ENCODE peak calls at places on chromosomes 13 and 19, in seven cellular contexts. B, Q, X, V, L, U and J are unnamed samples.

GRCh38 chr19:33040994-33041827 is 23.5 kb downstream of the RHPN2 start:
- DNase-seq in B (no peak), Q (peak), X (peak), V (no peak), L (peak), U (no peak), J (no peak)

GRCh38 chr19:46366620-46367277 is 19.9 kb downstream of the PPP5C start:
- DNase-seq in B (no peak), Q (no peak), X (no peak), V (no peak), L (no peak), U (no peak), J (no peak)

GRCh38 chr13:40221460-40222201 is 444.8 kb downstream of the FOXO1 start:
- DNase-seq in B (no peak), Q (no peak), X (no peak), V (peak), L (no peak), U (no peak), J (peak)

GRCh38 chr19:15251749-15252397 is 19.6 kb upstream of the EPHX3 start:
- DNase-seq in B (peak), Q (peak), X (peak), V (no peak), L (no peak), U (peak), J (peak)

GRCh38 chr13:23741879-23742510 is 147.2 kb downstream of the MIPEP start:
- DNase-seq in B (no peak), Q (no peak), X (peak), V (no peak), L (no peak), U (no peak), J (no peak)

GRCh38 chr19:44908836-44909201 is 3.2 kb downstream of the APOE start:
- DNase-seq in B (no peak), Q (no peak), X (no peak), V (no peak), L (no peak), U (no peak), J (no peak)

GRCh38 chr13:92224052-92224821 is 825.8 kb downstream of the GPC5 start:
- DNase-seq in B (peak), Q (no peak), X (no peak), V (no peak), L (no peak), U (no peak), J (no peak)

GRCh38 chr13:109740121-109740520 is 46.3 kb downstream of the IRS2 start:
- DNase-seq in B (no peak), Q (no peak), X (no peak), V (no peak), L (no peak), U (no peak), J (no peak)

GRCh38 chr13:68439821-68440220 is 1209.7 kb upstream of the PCDH9 start:
- DNase-seq in B (no peak), Q (no peak), X (peak), V (no peak), L (no peak), U (no peak), J (no peak)

GRCh38 chr13:101917475-101917810 is 465.0 kb downstream of the ITGBL1 start:
- DNase-seq in B (no peak), Q (no peak), X (no peak), V (no peak), L (no peak), U (no peak), J (no peak)

GRCh38 chr13:21240586-21240985 is 64.1 kb downstream of the MRPL57 start:
- DNase-seq in B (no peak), Q (no peak), X (no peak), V (no peak), L (no peak), U (no peak), J (no peak)

GRCh38 chr13:99657848-99658265 is 156.6 kb downstream of the TM9SF2 start:
- DNase-seq in B (no peak), Q (peak), X (no peak), V (peak), L (peak), U (peak), J (no peak)

GRCh38 chr13:102255409-102255808 is 146.4 kb downstream of the FGF14 start:
- DNase-seq in B (no peak), Q (no peak), X (no peak), V (no peak), L (no peak), U (no peak), J (no peak)

GRCh38 chr13:104315606-104316005 is 1249.4 kb upstream of the SLC10A2 start:
- DNase-seq in B (peak), Q (no peak), X (peak), V (no peak), L (no peak), U (no peak), J (no peak)

GRCh38 chr19:43634516-43634876 is 5.2 kb downstream of the CADM4 start:
- DNase-seq in B (no peak), Q (no peak), X (no peak), V (no peak), L (no peak), U (no peak), J (no peak)

GRCh38 chr13:49635599-49636433 is 7.5 kb downstream of the ARL11 start:
- DNase-seq in B (peak), Q (no peak), X (no peak), V (peak), L (no peak), U (no peak), J (no peak)

GRCh38 chr13:110838867-110839538 is 75.9 kb downstream of the ANKRD10 start:
- DNase-seq in B (no peak), Q (no peak), X (no peak), V (no peak), L (no peak), U (no peak), J (no peak)

GRCh38 chr19:9952276-9952675 is 16.0 kb upstream of the OLFM2 start:
- DNase-seq in B (no peak), Q (no peak), X (no peak), V (no peak), L (no peak), U (no peak), J (no peak)

GRCh38 chr13:87893982-87894527 is 222.9 kb downstream of the SLITRK5 start:
- DNase-seq in B (no peak), Q (no peak), X (no peak), V (no peak), L (no peak), U (no peak), J (no peak)

GRCh38 chr13:79886601-79887000 is 405.6 kb downstream of the NDFIP2 start:
- DNase-seq in B (no peak), Q (no peak), X (no peak), V (no peak), L (no peak), U (no peak), J (no peak)
- H3K27ac ChIP-seq in B (no peak), Q (no peak), X (no peak), V (no peak), L (no peak), U (no peak), J (no peak)

DNA sequence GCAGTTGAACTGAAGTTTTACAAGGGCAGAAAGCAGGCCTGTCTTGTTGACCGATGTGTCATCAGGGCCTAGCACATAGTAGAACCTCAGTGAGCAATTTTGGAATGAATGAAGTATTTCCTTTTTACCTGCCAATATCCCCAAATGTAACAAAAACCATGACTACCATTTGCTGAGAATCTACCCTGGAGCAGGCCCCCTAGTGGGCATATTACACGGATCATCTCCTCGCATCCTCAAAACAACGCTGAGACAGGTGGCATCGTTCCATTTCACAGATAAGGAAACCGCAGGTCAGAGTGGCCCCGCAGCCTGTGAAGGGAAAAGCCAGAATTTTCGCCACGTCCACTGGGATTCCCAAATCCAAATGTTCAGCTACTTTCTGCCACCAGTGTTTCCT is 77.9 kb downstream of the CACNA1A start:
- DNase-seq in B (peak), Q (peak), X (peak), V (no peak), L (no peak), U (no peak), J (no peak)
- TF ChIP-seq CTCF in B (peak), Q (no peak), X (peak), V (no peak), L (no peak), U (peak), J (no peak)

GRCh38 chr13:50893211-50893852 is 16.3 kb upstream of the RNASEH2B start:
- DNase-seq in B (no peak), Q (no peak), X (no peak), V (no peak), L (no peak), U (no peak), J (no peak)
- H3K27ac ChIP-seq in B (no peak), Q (peak), X (no peak), V (peak), L (peak), U (no peak), J (no peak)

GRCh38 chr19:35090795-35091214 is 24.8 kb upstream of the FXYD3 start:
- DNase-seq in B (no peak), Q (no peak), X (no peak), V (no peak), L (no peak), U (no peak), J (peak)
- TF ChIP-seq CTCF in B (no peak), Q (no peak), X (peak), V (peak), L (no peak), U (no peak), J (no peak)

GRCh38 chr19:2796659-2797266 is 11.5 kb downstream of the THOP1 start:
- DNase-seq in B (no peak), Q (no peak), X (no peak), V (no peak), L (no peak), U (peak), J (no peak)
- H3K27ac ChIP-seq in B (no peak), Q (no peak), X (no peak), V (no peak), L (no peak), U (peak), J (no peak)

GRCh38 chr13:52804202-52804641 is 44.2 kb downstream of the PCDH8 start:
- DNase-seq in B (no peak), Q (no peak), X (no peak), V (no peak), L (no peak), U (no peak), J (no peak)
- TF ChIP-seq CTCF in B (no peak), Q (no peak), X (no peak), V (no peak), L (no peak), U (no peak), J (no peak)

GRCh38 chr13:34671136-34671535 is 270.9 kb upstream of the NBEA start:
- DNase-seq in B (no peak), Q (no peak), X (no peak), V (no peak), L (no peak), U (no peak), J (peak)
- H3K27ac ChIP-seq in B (no peak), Q (no peak), X (no peak), V (no peak), L (no peak), U (peak), J (no peak)